ENCODE peak calls at places on chromosomes 1 and 21, in four cellular contexts. S is GM23338, R is GM12878, F is K562. T is an unnamed sample.

GRCh38 chr1:157289424-157290105 is 151.4 kb upstream of the ETV3 start:
- DNase-seq in S (no peak), R (no peak), F (no peak), T (no peak)

GRCh38 chr1:58921342-58921741 is 137.5 kb upstream of the JUN start:
- DNase-seq in S (no peak), R (no peak), F (no peak), T (no peak)

GRCh38 chr1:27099904-27100796 is 54.8 kb downstream of the SLC9A1 start:
- DNase-seq in S (peak), R (no peak), F (peak), T (no peak)

GRCh38 chr1:8663915-8664331 is 153.5 kb downstream of the RERE start:
- DNase-seq in S (no peak), R (no peak), F (no peak), T (no peak)

GRCh38 chr1:219189021-219189824 is 15.5 kb downstream of the LYPLAL1 start:
- DNase-seq in S (no peak), R (peak), F (no peak), T (no peak)

GRCh38 chr1:98086156-98086555 is 165.3 kb upstream of the DPYD start:
- DNase-seq in S (no peak), R (no peak), F (no peak), T (no peak)

GRCh38 chr1:38788285-38788684 is 71.3 kb downstream of the RRAGC start:
- DNase-seq in S (peak), R (no peak), F (no peak), T (no peak)

GRCh38 chr1:231021540-231022031 is 18.5 kb downstream of the FAM89A start:
- DNase-seq in S (no peak), R (no peak), F (no peak), T (no peak)

GRCh38 chr1:154696001-154696400 is 88.0 kb upstream of the ADAR start:
- DNase-seq in S (peak), R (no peak), F (no peak), T (no peak)

GRCh38 chr1:201709564-201710295 is 119.2 kb upstream of the IPO9 start:
- DNase-seq in S (peak), R (no peak), F (peak), T (peak)

GRCh38 chr1:54010415-54011117 is 7.4 kb downstream of the LDLRAD1 start:
- DNase-seq in S (no peak), R (no peak), F (no peak), T (no peak)

GRCh38 chr1:30912913-30913652 is 4.5 kb upstream of the SDC3 start:
- DNase-seq in S (no peak), R (no peak), F (no peak), T (no peak)

GRCh38 chr21:14403681-14404318 is 20.9 kb upstream of the HSPA13 start:
- DNase-seq in S (peak), R (peak), F (peak), T (no peak)

GRCh38 chr1:78831731-78832360 is 174.7 kb downstream of the ADGRL4 start:
- DNase-seq in S (no peak), R (no peak), F (no peak), T (no peak)

GRCh38 chr1:89552481-89553194 is 28.0 kb downstream of the LRRC8B start:
- DNase-seq in S (no peak), R (peak), F (no peak), T (no peak)

GRCh38 chr1:11525151-11525505 is 46.2 kb downstream of the DISP3 start:
- DNase-seq in S (no peak), R (no peak), F (no peak), T (peak)

GRCh38 chr1:221234821-221235220 is 355.6 kb downstream of the HLX start:
- DNase-seq in S (no peak), R (no peak), F (no peak), T (no peak)

GRCh38 chr1:15531003-15531402 is 4.4 kb downstream of the DNAJC16 start:
- DNase-seq in S (no peak), R (no peak), F (no peak), T (no peak)

GRCh38 chr1:183543619-183544204 is 46.5 kb downstream of the NCF2 start:
- DNase-seq in S (peak), R (peak), F (peak), T (no peak)

GRCh38 chr1:67367370-67368345 is 60.0 kb downstream of the IL12RB2 start:
- DNase-seq in S (no peak), R (no peak), F (peak), T (no peak)

GRCh38 chr1:187621961-187622360 is 793.2 kb downstream of the PLA2G4A start:
- DNase-seq in S (no peak), R (peak), F (no peak), T (no peak)

GRCh38 chr1:46244656-46245371 is 2.7 kb upstream of the RAD54L start:
- DNase-seq in S (peak), R (no peak), F (peak), T (no peak)

GRCh38 chr1:48026275-48026674 is 29.1 kb upstream of the TRABD2B start:
- DNase-seq in S (no peak), R (no peak), F (no peak), T (no peak)

GRCh38 chr1:20507564-20508410 is at the start of gene MUL1:
- DNase-seq in S (peak), R (peak), F (peak), T (peak)
- TF ChIP-seq CTCF in S (no peak), R (no peak), F (no peak), T (no peak)

GRCh38 chr1:24920155-24920925 is 9.7 kb downstream of the RUNX3 start:
- DNase-seq in S (no peak), R (no peak), F (peak), T (no peak)
- TF ChIP-seq CREB1 in S (no peak), R (peak), F (peak), T (no peak)

DNA sequence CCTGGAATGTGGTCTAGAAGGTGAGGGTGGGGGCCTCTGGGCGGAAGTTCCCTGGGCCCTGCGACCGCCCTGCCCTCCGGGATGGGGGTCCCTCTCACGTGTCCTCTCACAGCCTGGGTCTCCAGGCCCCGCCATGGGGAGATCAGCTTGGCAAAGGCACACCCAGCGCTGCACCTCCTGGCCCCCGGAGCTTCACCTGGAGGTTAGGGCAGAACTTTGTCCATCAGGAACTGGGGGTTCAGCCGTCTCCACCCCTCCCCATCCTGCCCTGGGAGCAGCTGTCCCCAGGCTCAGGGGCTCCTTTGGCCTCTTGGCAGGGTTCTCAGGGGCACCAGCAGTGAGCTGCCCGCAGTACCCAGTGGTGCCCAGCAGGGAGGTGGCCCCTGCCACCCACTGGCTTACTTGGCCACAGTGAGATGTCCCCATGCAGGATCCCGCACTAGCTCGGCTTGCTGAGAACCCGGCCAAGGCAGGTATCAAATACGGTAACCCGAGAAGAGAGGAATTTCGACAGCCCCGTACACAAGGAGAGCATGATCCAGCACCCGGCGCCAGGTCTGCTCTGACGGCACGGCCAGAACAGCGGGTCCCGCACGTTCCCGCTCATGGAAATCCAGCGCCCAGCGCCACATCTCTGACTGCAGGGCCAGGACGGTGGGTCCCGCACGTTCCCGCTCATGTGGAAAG is 36.7 kb downstream of the RRP1 start:
- DNase-seq in S (peak), R (no peak), F (no peak), T (peak)
- TF ChIP-seq CTCF in S (no peak), R (no peak), F (no peak), T (no peak)

GRCh38 chr1:110672753-110673108 is 2.0 kb downstream of the KCNA3 start:
- DNase-seq in S (no peak), R (peak), F (no peak), T (no peak)

GRCh38 chr1:110674337-110675059 is at the start of gene KCNA3:
- DNase-seq in S (peak), R (no peak), F (no peak), T (peak)

GRCh38 chr1:110672001-110672752 is 2.6 kb downstream of the KCNA3 start:
- DNase-seq in S (peak), R (no peak), F (peak), T (peak)

GRCh38 chr1:110673805-110674336 is 869 bp downstream of the KCNA3 start:
- DNase-seq in S (no peak), R (no peak), F (no peak), T (no peak)

GRCh38 chr1:110673197-110673701 is 1.5 kb downstream of the KCNA3 start:
- DNase-seq in S (peak), R (no peak), F (no peak), T (no peak)
- TF ChIP-seq CREB1 in S (no peak), R (no peak), F (no peak), T (no peak)

GRCh38 chr1:169392406-169392805 is 24.4 kb downstream of the BLZF1 start:
- DNase-seq in S (no peak), R (no peak), F (no peak), T (no peak)
- TF ChIP-seq CTCF in S (no peak), R (no peak), F (no peak), T (no peak)

GRCh38 chr1:114299331-114300005 is 145.8 kb upstream of the SYT6 start:
- DNase-seq in S (no peak), R (no peak), F (no peak), T (no peak)
- TF ChIP-seq CREB1 in S (no peak), R (no peak), F (no peak), T (no peak)

DNA sequence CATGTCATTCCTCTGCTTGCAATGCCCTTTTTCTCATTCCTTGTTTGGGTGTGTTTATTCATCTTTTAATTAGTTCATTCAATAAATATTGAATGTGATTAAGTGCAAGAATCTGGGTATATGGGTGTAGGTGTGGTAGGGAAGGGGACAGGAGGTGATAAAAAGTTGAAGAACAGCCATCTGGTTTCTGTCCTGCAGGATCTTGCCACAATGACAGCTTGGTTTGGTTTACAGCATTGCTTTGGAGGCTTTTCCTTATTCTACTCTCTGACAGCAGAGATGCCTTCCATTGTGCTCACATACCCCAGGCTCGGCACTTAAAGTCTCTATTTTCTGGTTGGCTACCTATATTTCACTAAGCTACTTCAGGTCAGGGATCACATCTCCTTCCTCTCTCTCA is 3.0 kb upstream of the REG4 start:
- DNase-seq in S (no peak), R (no peak), F (no peak), T (no peak)
- TF ChIP-seq CTCF in S (no peak), R (no peak), F (no peak), T (no peak)